ENCODE peak calls at places on chromosomes 1 and 21, in ten cellular contexts. P is lower leg skin, U is transverse colon, S is tibial nerve, D is mucosa of descending colon, W is WERI-Rb-1, T is dorsolateral prefrontal cortex, V is lower lobe of right lung, X is pancreas, F is fibroblast of lung. E is an unnamed sample.

GRCh38 chr1:155127105-155127671 is 488 bp upstream of the EFNA1 start:
- DNase-seq in P (peak; percentile 61), U (peak; percentile 89), S (peak; percentile 76), D (peak; percentile 88), W (peak; percentile 52), T (peak; percentile 92), V (peak; percentile 88), X (peak; percentile 83), F (peak; percentile 66), E (no peak)

GRCh38 chr1:77126309-77126708 is 92.9 kb downstream of the PIGK start:
- DNase-seq in P (no peak), U (no peak), S (peak; percentile 32), D (no peak), W (peak; percentile 43), T (no peak), V (no peak), X (no peak), F (peak; percentile 88), E (peak; percentile 76)

GRCh38 chr1:32101233-32101681 is 6.6 kb upstream of the KPNA6 start:
- DNase-seq in P (no peak), U (no peak), S (no peak), D (no peak), W (no peak), T (no peak), V (no peak), X (no peak), F (peak; percentile 74), E (peak; percentile 35)

GRCh38 chr1:33096358-33097005 is 15.5 kb downstream of the AZIN2 start:
- DNase-seq in P (no peak), U (no peak), S (no peak), D (no peak), W (peak; percentile 78), T (no peak), V (no peak), X (no peak), F (peak; percentile 72), E (no peak)

GRCh38 chr1:156804572-156805243 is 11.9 kb downstream of the SH2D2A start:
- DNase-seq in P (no peak), U (no peak), S (no peak), D (no peak), W (peak; percentile 99), T (no peak), V (no peak), X (no peak), F (no peak), E (peak; percentile 42)

GRCh38 chr1:37633950-37634553 is 640 bp downstream of the RSPO1 start:
- DNase-seq in P (no peak), U (no peak), S (no peak), D (no peak), W (no peak), T (no peak), V (no peak), X (no peak), F (no peak), E (no peak)

GRCh38 chr1:172964864-172965263 is 85.9 kb downstream of the TNFSF18 start:
- DNase-seq in P (no peak), U (no peak), S (no peak), D (no peak), W (no peak), T (no peak), V (no peak), X (no peak), F (no peak), E (no peak)

GRCh38 chr1:154611150-154611865 is 3.3 kb upstream of the ADAR start:
- DNase-seq in P (no peak), U (no peak), S (no peak), D (no peak), W (no peak), T (no peak), V (no peak), X (no peak), F (no peak), E (no peak)

GRCh38 chr1:34721241-34721640 is 33.6 kb upstream of the GJB5 start:
- DNase-seq in P (no peak), U (no peak), S (no peak), D (no peak), W (no peak), T (no peak), V (no peak), X (no peak), F (no peak), E (no peak)

GRCh38 chr1:228405200-228405978 is 1.2 kb downstream of the TRIM11 start:
- DNase-seq in P (no peak), U (no peak), S (no peak), D (no peak), W (no peak), T (no peak), V (no peak), X (no peak), F (peak; percentile 30), E (no peak)

GRCh38 chr1:66206563-66207154 is 327.3 kb upstream of the SGIP1 start:
- DNase-seq in P (no peak), U (no peak), S (no peak), D (no peak), W (no peak), T (no peak), V (no peak), X (no peak), F (no peak), E (no peak)

GRCh38 chr1:111015222-111015621 is 51.5 kb upstream of the LRIF1 start:
- DNase-seq in P (no peak), U (no peak), S (no peak), D (no peak), W (no peak), T (no peak), V (no peak), X (no peak), F (no peak), E (no peak)

GRCh38 chr1:56676571-56677035 is 31.5 kb downstream of the PRKAA2 start:
- DNase-seq in P (no peak), U (no peak), S (no peak), D (no peak), W (no peak), T (no peak), V (no peak), X (no peak), F (peak; percentile 84), E (peak; percentile 53)

GRCh38 chr21:42991992-42992740 is 17.8 kb downstream of the PKNOX1 start:
- DNase-seq in P (no peak), U (peak; percentile 61), S (no peak), D (no peak), W (no peak), T (no peak), V (peak; percentile 56), X (no peak), F (peak; percentile 95), E (peak; percentile 75)

GRCh38 chr1:22787636-22788035 is 77.0 kb downstream of the EPHB2 start:
- DNase-seq in P (no peak), U (no peak), S (no peak), D (no peak), W (no peak), T (no peak), V (no peak), X (no peak), F (no peak), E (no peak)

GRCh38 chr1:82371844-82372498 is 571.2 kb downstream of the ADGRL2 start:
- DNase-seq in P (no peak), U (no peak), S (no peak), D (no peak), W (no peak), T (no peak), V (no peak), X (no peak), F (no peak), E (no peak)

DNA sequence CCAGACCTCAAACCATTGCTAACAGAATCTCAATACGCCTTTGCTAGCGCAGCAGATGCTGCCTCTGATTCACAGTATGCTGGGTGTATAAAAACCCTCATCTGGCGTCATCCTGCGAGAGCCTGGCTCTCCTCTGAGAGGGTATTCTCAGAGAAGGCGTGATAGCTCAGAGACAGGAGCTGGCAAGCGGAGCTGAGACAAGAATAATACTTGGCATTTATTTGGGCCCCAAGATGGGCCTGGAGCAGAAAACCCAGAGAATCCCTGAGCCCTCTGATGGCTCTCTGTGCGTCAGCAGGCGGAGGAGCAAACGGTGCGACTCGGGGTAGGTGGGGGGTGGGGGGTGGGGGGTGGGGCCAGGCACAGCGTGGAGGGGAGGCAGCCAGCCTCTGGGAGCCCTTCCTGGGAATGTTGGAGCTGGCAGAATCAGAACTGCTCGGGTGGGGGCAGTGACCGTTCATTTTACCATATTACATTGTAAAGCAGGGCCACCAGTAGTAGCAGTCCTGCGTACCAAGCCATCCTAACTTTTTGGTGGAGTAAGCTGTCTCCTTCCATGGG is 6.9 kb downstream of the RIIAD1 start:
- DNase-seq in P (no peak), U (no peak), S (no peak), D (no peak), W (peak; percentile 22), T (peak; percentile 52), V (no peak), X (no peak), F (peak; percentile 54), E (peak; percentile 50)
- H3K4me3 ChIP-seq in P (no peak overlapping the region), U (no peak overlapping the region), S (no peak overlapping the region), D (no peak overlapping the region), W (no peak overlapping the region), T (peak overlapping the region; percentile 33), V (no peak overlapping the region), X (no peak overlapping the region), F (no peak overlapping the region), E (no peak overlapping the region)

DNA sequence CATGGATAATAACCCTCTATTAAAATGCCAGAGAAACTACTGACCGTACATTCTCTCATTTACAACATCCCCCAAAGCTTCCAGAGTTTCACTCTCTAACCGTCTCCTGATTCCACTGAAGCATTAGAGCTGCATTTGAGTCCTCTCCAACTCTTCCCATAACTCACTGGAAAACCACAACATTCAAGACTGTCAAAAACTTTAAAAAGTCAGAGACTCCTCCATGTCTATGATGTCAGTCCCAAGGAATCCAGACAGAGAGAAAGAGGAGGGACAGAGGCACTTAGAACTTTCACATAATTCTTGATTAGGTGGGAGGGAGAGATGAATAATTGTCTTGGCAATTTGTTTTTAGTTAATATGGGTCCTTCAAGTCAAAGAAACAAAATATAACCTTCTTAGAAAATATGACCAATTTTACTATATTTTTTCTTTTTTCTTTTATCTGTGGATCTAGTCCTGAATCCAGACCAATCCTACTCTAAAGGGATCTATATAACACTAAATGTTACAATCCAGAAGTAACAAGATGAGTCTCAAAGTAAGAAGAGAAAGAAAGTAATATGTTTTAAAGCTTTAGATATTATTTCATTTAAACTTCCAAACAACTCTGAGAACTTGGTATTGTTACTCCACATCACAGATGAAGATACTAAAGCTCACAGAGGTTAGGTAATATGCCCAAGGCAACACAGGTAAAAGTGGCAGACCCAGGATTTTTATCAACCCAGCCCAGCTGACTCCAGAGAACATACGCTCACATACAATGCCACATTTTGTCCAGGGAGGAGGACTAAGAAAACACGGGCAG is 23.8 kb downstream of the OTUD7B start:
- DNase-seq in P (no peak), U (no peak), S (no peak), D (no peak), W (no peak), T (no peak), V (no peak), X (no peak), F (peak; percentile 87), E (peak; percentile 91)
- TF ChIP-seq CTCF in P (no peak), U (no peak), S (no peak), D (no peak), W (no peak), T (no peak), V (no peak), X (no peak), F (no peak), E (no peak)

GRCh38 chr1:42768172-42768571 is 1.1 kb downstream of the C1orf50 start:
- DNase-seq in P (no peak), U (no peak), S (no peak), D (no peak), W (no peak), T (no peak), V (no peak), X (no peak), F (no peak), E (no peak)
- H3K4me3 ChIP-seq in P (no peak overlapping the region), U (peak overlapping the region; percentile 94), S (peak overlapping the region; percentile 87), D (no peak overlapping the region), W (peak overlapping the region; percentile 95), T (peak overlapping the region; percentile 95), V (peak overlapping the region; percentile 98), X (no peak overlapping the region), F (peak overlapping the region; percentile 97), E (peak overlapping the region; percentile 69)

GRCh38 chr1:25068829-25069228 is 138.8 kb upstream of the RUNX3 start:
- DNase-seq in P (no peak), U (no peak), S (no peak), D (peak; percentile 7), W (no peak), T (no peak), V (no peak), X (no peak), F (no peak), E (no peak)
- TF ChIP-seq CTCF in P (no peak), U (no peak), S (no peak), D (no peak), W (peak; percentile 39), T (no peak), V (no peak), X (no peak), F (no peak), E (peak; percentile 8)